ENCODE peak calls at places on chromosomes 6 and 20, in seven cellular contexts. F is lung, O is brain microvascular endothelial cell, D is hypothalamus, Q is head of caudate nucleus, G is D341Med, N is NCI-H774. C is an unnamed sample.
A peak's percentile ranks its signal among the peaks of the same experiment; 100 is the strongest.

GRCh38 chr6:61886608-61887259 is 399.3 kb downstream of the KHDRBS2 start:
- DNase-seq in G (no peak), F (no peak), O (no peak), D (no peak), Q (no peak), N (no peak), C (no peak)

GRCh38 chr6:8556370-8557018 is 121.1 kb upstream of the SLC35B3 start:
- DNase-seq in G (no peak), N (peak; percentile 47), Q (no peak), D (no peak), O (peak; percentile 25), F (no peak), C (no peak)

GRCh38 chr6:134873500-134874388 is 76.2 kb downstream of the ALDH8A1 start:
- DNase-seq in Q (no peak), O (no peak), N (no peak), G (no peak), D (no peak), F (no peak), C (no peak)

GRCh38 chr6:24356310-24357035 is 1.4 kb downstream of the DCDC2 start:
- DNase-seq in D (no peak), N (no peak), Q (no peak), F (no peak), O (no peak), G (no peak), C (no peak)

GRCh38 chr6:112027942-112028674 is 25.8 kb upstream of the CCN6 start:
- DNase-seq in D (no peak), G (no peak), F (no peak), O (no peak), N (no peak), Q (no peak), C (no peak)

GRCh38 chr6:127118505-127119360 is at the start of gene RSPO3:
- DNase-seq in Q (peak; percentile 20), N (peak; percentile 22), O (peak; percentile 21), F (no peak), D (no peak), G (peak; percentile 69), C (no peak)

GRCh38 chr6:149316740-149317655 is 514 bp upstream of the TAB2 start:
- DNase-seq in D (peak; percentile 86), G (peak; percentile 93), F (peak; percentile 91), O (peak; percentile 88), N (peak; percentile 88), Q (peak; percentile 91), C (peak; percentile 89)

GRCh38 chr6:4613381-4613780 is 162.8 kb upstream of the CDYL start:
- DNase-seq in G (no peak), O (no peak), D (no peak), Q (no peak), F (no peak), N (no peak), C (no peak)

GRCh38 chr6:166436195-166437139 is 53.7 kb upstream of the MPC1 start:
- DNase-seq in Q (no peak), D (no peak), N (no peak), O (no peak), G (no peak), F (no peak), C (no peak)

GRCh38 chr6:40695750-40696415 is 108.7 kb upstream of the LRFN2 start:
- DNase-seq in N (peak; percentile 15), Q (no peak), D (no peak), O (no peak), F (no peak), G (no peak), C (no peak)

GRCh38 chr6:148747493-148748160 is 797 bp downstream of the UST start:
- DNase-seq in O (peak; percentile 26), N (peak; percentile 32), G (peak; percentile 63), D (peak; percentile 20), F (peak; percentile 55), Q (peak; percentile 59), C (no peak)

GRCh38 chr6:90220273-90220672 is 76.4 kb downstream of the BACH2 start:
- DNase-seq in O (no peak), F (no peak), N (no peak), D (no peak), G (no peak), Q (no peak), C (no peak)

GRCh38 chr20:51752343-51752951 is 15.7 kb downstream of the ATP9A start:
- DNase-seq in F (no peak), O (peak; percentile 55), N (no peak), Q (no peak), D (no peak), G (no peak), C (no peak)

GRCh38 chr20:41366546-41367392 is at the start of gene EMILIN3:
- DNase-seq in Q (no peak), O (no peak), G (peak; percentile 88), F (no peak), N (no peak), D (no peak), C (no peak)

GRCh38 chr6:68967549-68968300 is 332.6 kb downstream of the ADGRB3 start:
- DNase-seq in F (peak; percentile 53), Q (peak; percentile 74), D (peak; percentile 20), O (peak; percentile 31), N (peak; percentile 40), G (peak; percentile 74), C (peak; percentile 34)

GRCh38 chr6:24064106-24064505 is 61.9 kb upstream of the NRSN1 start:
- DNase-seq in O (no peak), Q (no peak), F (no peak), G (peak; percentile 32), D (no peak), N (peak; percentile 8), C (no peak)

GRCh38 chr6:13766201-13766634 is 48.1 kb downstream of the MCUR1 start:
- DNase-seq in G (peak; percentile 51), Q (no peak), N (no peak), O (peak; percentile 28), D (no peak), F (no peak), C (no peak)

GRCh38 chr6:135397172-135397952 is 100.2 kb downstream of the AHI1 start:
- DNase-seq in Q (no peak), N (no peak), F (no peak), D (no peak), O (no peak), G (no peak), C (no peak)

C was measured in nucleus accumbens.